ENCODE peak calls at places on chromosome 19, in four cellular contexts. One of them, this sample, is unnamed.

GRCh38 chr19:36097036-36097435 is 13.9 kb upstream of the OVOL3 start:
- DNase-seq in trophoblast cell: no peak
- DNase-seq in H1: no peak
- DNase-seq in H9: no peak
- DNase-seq in this sample: no peak

GRCh38 chr19:3722443-3723109 is 14.4 kb downstream of the TJP3 start:
- DNase-seq in trophoblast cell: peak
- DNase-seq in H1: no peak
- DNase-seq in H9: peak
- DNase-seq in this sample: no peak

GRCh38 chr19:36051236-36051635 is 2.8 kb downstream of the THAP8 start:
- DNase-seq in trophoblast cell: no peak
- DNase-seq in H1: no peak
- DNase-seq in H9: peak
- DNase-seq in this sample: no peak

GRCh38 chr19:28878862-28879566 is 333.9 kb downstream of the UQCRFS1 start:
- DNase-seq in trophoblast cell: peak
- DNase-seq in H1: peak
- DNase-seq in H9: peak
- DNase-seq in this sample: peak

GRCh38 chr19:53536223-53536543 is 1.8 kb upstream of the ZNF331 start:
- DNase-seq in trophoblast cell: no peak
- DNase-seq in H1: no peak
- DNase-seq in H9: no peak
- DNase-seq in this sample: no peak

GRCh38 chr19:16197188-16197621 is 506 bp upstream of the AP1M1 start:
- DNase-seq in trophoblast cell: peak
- DNase-seq in H1: no peak
- DNase-seq in H9: no peak
- DNase-seq in this sample: no peak

GRCh38 chr19:19384486-19384885 is 21.0 kb upstream of the GATAD2A start:
- DNase-seq in trophoblast cell: no peak
- DNase-seq in H1: no peak
- DNase-seq in H9: no peak
- DNase-seq in this sample: no peak

GRCh38 chr19:50488795-50489194 is 12.1 kb upstream of the GARIN5A start:
- DNase-seq in trophoblast cell: no peak
- DNase-seq in H1: no peak
- DNase-seq in H9: no peak
- DNase-seq in this sample: no peak

GRCh38 chr19:48815870-48816501 is 5.2 kb upstream of the BCAT2 start:
- DNase-seq in trophoblast cell: peak
- DNase-seq in H1: no peak
- DNase-seq in H9: no peak
- DNase-seq in this sample: no peak

GRCh38 chr19:46648070-46648960 is 12.3 kb upstream of the GNG8 start:
- DNase-seq in trophoblast cell: no peak
- DNase-seq in H1: no peak
- DNase-seq in H9: no peak
- DNase-seq in this sample: no peak

GRCh38 chr19:51803965-51804364 is 9.0 kb downstream of the FPR3 start:
- DNase-seq in trophoblast cell: peak
- DNase-seq in H1: no peak
- DNase-seq in H9: no peak
- DNase-seq in this sample: no peak

GRCh38 chr19:55693336-55693974 is 18.4 kb downstream of the EPN1 start:
- DNase-seq in trophoblast cell: no peak
- DNase-seq in H1: no peak
- DNase-seq in H9: no peak
- DNase-seq in this sample: no peak

GRCh38 chr19:17079710-17080440 is 4.3 kb downstream of the MYO9B start:
- DNase-seq in trophoblast cell: peak
- DNase-seq in H1: no peak
- DNase-seq in H9: no peak
- DNase-seq in this sample: peak

GRCh38 chr19:48443262-48443661 is 2.5 kb upstream of the GRWD1 start:
- DNase-seq in trophoblast cell: no peak
- DNase-seq in H1: no peak
- DNase-seq in H9: no peak
- DNase-seq in this sample: no peak

GRCh38 chr19:36113895-36114762 is 546 bp downstream of the POLR2I start:
- DNase-seq in trophoblast cell: peak
- DNase-seq in H1: no peak
- DNase-seq in H9: peak
- DNase-seq in this sample: no peak

DNA sequence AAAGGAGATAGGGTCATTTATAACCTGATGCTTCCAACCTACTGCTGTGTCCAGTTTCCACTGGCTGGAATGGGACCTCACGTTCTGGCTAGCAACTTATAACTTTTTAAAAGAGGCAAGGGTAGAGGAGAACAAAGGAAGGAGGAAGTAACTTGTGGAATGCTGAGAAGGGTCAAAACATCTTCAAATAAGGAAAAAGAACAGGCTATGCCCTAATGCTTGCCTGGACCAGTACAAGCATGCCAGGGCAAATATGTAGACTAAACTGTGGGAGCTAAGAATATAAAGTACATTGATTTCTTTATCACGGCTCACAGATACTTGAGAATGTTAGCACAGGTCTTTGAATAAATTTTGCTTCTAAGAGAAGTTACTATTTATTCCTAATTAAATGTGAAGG is 1.5 kb upstream of the ZNF561 start:
- DNase-seq in trophoblast cell: no peak
- DNase-seq in H1: no peak
- DNase-seq in H9: no peak
- DNase-seq in this sample: no peak
- H4K91ac ChIP-seq in trophoblast cell: no peak
- H4K91ac ChIP-seq in H1: no peak
- H4K91ac ChIP-seq in H9: no peak
- H4K91ac ChIP-seq in this sample: no peak

GRCh38 chr19:57389730-57390598 is at the start of gene ZNF548:
- DNase-seq in trophoblast cell: peak
- DNase-seq in H1: peak
- DNase-seq in H9: peak
- DNase-seq in this sample: peak

GRCh38 chr19:57398868-57399267 is 9.2 kb downstream of the ZNF548 start:
- DNase-seq in trophoblast cell: no peak
- DNase-seq in H1: no peak
- DNase-seq in H9: no peak
- DNase-seq in this sample: no peak

GRCh38 chr19:57395710-57396109 is 6.1 kb downstream of the ZNF548 start:
- DNase-seq in trophoblast cell: no peak
- DNase-seq in H1: no peak
- DNase-seq in H9: no peak
- DNase-seq in this sample: no peak
- H2BK12ac ChIP-seq in trophoblast cell: no peak
- H2BK12ac ChIP-seq in H1: no peak
- H2BK12ac ChIP-seq in H9: no peak
- H2BK12ac ChIP-seq in this sample: no peak

GRCh38 chr19:44590245-44591059 is 22.9 kb upstream of the IGSF23 start:
- DNase-seq in trophoblast cell: peak
- DNase-seq in H1: no peak
- DNase-seq in H9: no peak
- DNase-seq in this sample: no peak
- H4K91ac ChIP-seq in trophoblast cell: peak
- H4K91ac ChIP-seq in H1: no peak
- H4K91ac ChIP-seq in H9: no peak
- H4K91ac ChIP-seq in this sample: no peak

GRCh38 chr19:42065051-42065450 is 5.0 kb downstream of the GRIK5 start:
- DNase-seq in trophoblast cell: no peak
- DNase-seq in H1: no peak
- DNase-seq in H9: no peak
- DNase-seq in this sample: no peak

GRCh38 chr19:42064432-42064831 is 5.6 kb downstream of the GRIK5 start:
- DNase-seq in trophoblast cell: no peak
- DNase-seq in H1: no peak
- DNase-seq in H9: no peak
- DNase-seq in this sample: no peak

GRCh38 chr19:42066075-42066754 is 3.8 kb downstream of the GRIK5 start:
- DNase-seq in trophoblast cell: no peak
- DNase-seq in H1: peak
- DNase-seq in H9: peak
- DNase-seq in this sample: no peak

GRCh38 chr19:42067315-42067888 is 2.6 kb downstream of the GRIK5 start:
- DNase-seq in trophoblast cell: no peak
- DNase-seq in H1: no peak
- DNase-seq in H9: no peak
- DNase-seq in this sample: no peak

DNA sequence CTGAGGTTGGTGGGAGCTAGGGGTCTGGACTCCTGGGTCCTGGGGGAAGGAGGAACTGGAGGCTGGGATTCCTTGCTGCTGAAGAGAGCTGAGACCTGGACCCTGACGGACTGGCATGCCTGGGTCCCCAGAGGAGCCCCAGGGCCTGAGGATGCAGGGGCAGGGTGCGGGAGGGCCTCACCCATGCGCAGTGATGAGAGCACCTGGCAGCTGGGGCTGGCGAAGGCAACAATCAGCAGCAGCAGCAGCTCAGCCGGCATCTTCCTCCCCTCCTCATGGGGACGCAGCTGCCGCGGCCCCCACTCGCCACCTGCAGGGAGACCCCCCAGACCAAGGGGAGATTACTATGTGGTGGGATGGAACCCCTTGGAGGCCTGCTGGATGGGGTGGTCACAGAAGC is 4.5 kb downstream of the GRIK5 start:
- DNase-seq in trophoblast cell: no peak
- DNase-seq in H1: no peak
- DNase-seq in H9: no peak
- DNase-seq in this sample: no peak
- H2BK12ac ChIP-seq in trophoblast cell: no peak
- H2BK12ac ChIP-seq in H1: no peak
- H2BK12ac ChIP-seq in H9: no peak
- H2BK12ac ChIP-seq in this sample: no peak

DNA sequence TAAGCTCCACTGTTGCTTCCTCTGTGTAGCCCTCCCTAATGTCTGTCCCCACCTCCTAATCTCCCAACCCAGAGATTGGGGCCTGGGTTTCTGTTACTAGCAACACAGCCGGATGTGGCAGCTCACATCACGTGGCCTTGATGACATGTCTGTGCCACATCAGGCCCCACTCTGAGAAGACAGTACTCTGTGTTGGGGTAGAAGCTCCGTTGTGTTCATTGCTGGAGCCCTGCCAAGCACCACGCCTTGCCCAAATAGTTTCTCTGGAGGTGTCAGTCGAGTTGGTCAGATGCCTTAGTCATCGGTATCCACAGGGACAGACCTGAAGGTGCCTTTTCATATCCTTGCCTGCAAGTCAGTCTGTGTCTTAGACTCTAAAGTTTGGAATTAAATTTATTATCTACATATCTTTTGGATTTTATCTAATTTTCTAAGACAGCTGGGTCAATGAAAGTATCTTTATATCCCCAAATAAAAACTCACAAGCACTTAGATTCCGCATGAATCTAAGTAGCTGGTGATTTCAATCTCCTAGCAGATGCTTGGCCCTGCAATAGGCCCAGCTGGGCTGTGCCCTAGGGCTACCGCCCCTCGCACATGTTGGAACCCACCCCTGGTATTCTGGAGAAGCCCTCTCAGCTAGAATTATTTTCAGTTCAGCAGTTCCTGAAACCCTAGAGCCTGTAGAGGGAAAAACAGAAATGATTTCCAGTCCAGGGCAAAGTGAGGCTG is 204.0 kb upstream of the TSHZ3 start:
- DNase-seq in trophoblast cell: no peak
- DNase-seq in H1: no peak
- DNase-seq in H9: no peak
- DNase-seq in this sample: no peak
- H4K91ac ChIP-seq in trophoblast cell: no peak
- H4K91ac ChIP-seq in H1: no peak
- H4K91ac ChIP-seq in H9: no peak
- H4K91ac ChIP-seq in this sample: no peak

GRCh38 chr19:964116-964520 is 20.0 kb upstream of the WDR18 start:
- DNase-seq in trophoblast cell: no peak
- DNase-seq in H1: no peak
- DNase-seq in H9: no peak
- DNase-seq in this sample: no peak

GRCh38 chr19:961866-962620 is 22.1 kb upstream of the WDR18 start:
- DNase-seq in trophoblast cell: no peak
- DNase-seq in H1: no peak
- DNase-seq in H9: no peak
- DNase-seq in this sample: no peak

GRCh38 chr19:964761-965694 is 19.1 kb upstream of the WDR18 start:
- DNase-seq in trophoblast cell: peak
- DNase-seq in H1: no peak
- DNase-seq in H9: no peak
- DNase-seq in this sample: no peak

GRCh38 chr19:963401-964022 is 20.6 kb upstream of the WDR18 start:
- DNase-seq in trophoblast cell: no peak
- DNase-seq in H1: no peak
- DNase-seq in H9: no peak
- DNase-seq in this sample: no peak

GRCh38 chr19:962683-963385 is 21.3 kb upstream of the WDR18 start:
- DNase-seq in trophoblast cell: no peak
- DNase-seq in H1: no peak
- DNase-seq in H9: no peak
- DNase-seq in this sample: no peak
- H2BK12ac ChIP-seq in trophoblast cell: peak
- H2BK12ac ChIP-seq in H1: no peak
- H2BK12ac ChIP-seq in H9: no peak
- H2BK12ac ChIP-seq in this sample: no peak

This sample was measured in neuronal stem cell.